ENCODE peak calls at places on chromosomes 6 and 20, in eight cellular contexts. One of them, this sample, is unnamed.

GRCh38 chr6:2942916-2943563 is 28.3 kb downstream of the SERPINB6 start:
- DNase-seq in stimulated activated effector memory CD8-positive, alpha-beta T cell treated with anti-CD3 and anti-CD28 coated beads, Interleukin-12 subunit alpha, Interleukin-12 subunit beta, amount 100 ng/mL, for 72 hours: no peak
- DNase-seq in left colon: no peak
- DNase-seq in foreskin fibroblast: no peak
- DNase-seq in kidney tubule cell: no peak
- DNase-seq in substantia nigra: no peak
- DNase-seq in iPS DF 6.9: no peak
- DNase-seq in activated CD4-positive, alpha-beta T cell treated with anti-CD3 and anti-CD28 coated beads for 1 hour: no peak
- DNase-seq in this sample: peak; percentile 38

GRCh38 chr6:139752086-139752485 is 377.6 kb upstream of the CITED2 start:
- DNase-seq in stimulated activated effector memory CD8-positive, alpha-beta T cell treated with anti-CD3 and anti-CD28 coated beads, Interleukin-12 subunit alpha, Interleukin-12 subunit beta, amount 100 ng/mL, for 72 hours: no peak
- DNase-seq in left colon: no peak
- DNase-seq in foreskin fibroblast: no peak
- DNase-seq in kidney tubule cell: no peak
- DNase-seq in substantia nigra: no peak
- DNase-seq in iPS DF 6.9: no peak
- DNase-seq in activated CD4-positive, alpha-beta T cell treated with anti-CD3 and anti-CD28 coated beads for 1 hour: no peak
- DNase-seq in this sample: no peak

GRCh38 chr6:30942338-30943060 is 1.7 kb downstream of the MUCL3 start:
- DNase-seq in stimulated activated effector memory CD8-positive, alpha-beta T cell treated with anti-CD3 and anti-CD28 coated beads, Interleukin-12 subunit alpha, Interleukin-12 subunit beta, amount 100 ng/mL, for 72 hours: no peak
- DNase-seq in left colon: peak; percentile 75
- DNase-seq in foreskin fibroblast: peak; percentile 63
- DNase-seq in kidney tubule cell: peak; percentile 92
- DNase-seq in substantia nigra: no peak
- DNase-seq in iPS DF 6.9: peak; percentile 89
- DNase-seq in activated CD4-positive, alpha-beta T cell treated with anti-CD3 and anti-CD28 coated beads for 1 hour: no peak
- DNase-seq in this sample: peak; percentile 83

GRCh38 chr6:49744259-49744658 is at the start of gene CRISP3:
- DNase-seq in stimulated activated effector memory CD8-positive, alpha-beta T cell treated with anti-CD3 and anti-CD28 coated beads, Interleukin-12 subunit alpha, Interleukin-12 subunit beta, amount 100 ng/mL, for 72 hours: no peak
- DNase-seq in left colon: no peak
- DNase-seq in foreskin fibroblast: no peak
- DNase-seq in kidney tubule cell: no peak
- DNase-seq in substantia nigra: no peak
- DNase-seq in iPS DF 6.9: no peak
- DNase-seq in activated CD4-positive, alpha-beta T cell treated with anti-CD3 and anti-CD28 coated beads for 1 hour: no peak
- DNase-seq in this sample: no peak

GRCh38 chr6:136108591-136108990 is 141.5 kb downstream of the MTFR2 start:
- DNase-seq in stimulated activated effector memory CD8-positive, alpha-beta T cell treated with anti-CD3 and anti-CD28 coated beads, Interleukin-12 subunit alpha, Interleukin-12 subunit beta, amount 100 ng/mL, for 72 hours: no peak
- DNase-seq in left colon: no peak
- DNase-seq in foreskin fibroblast: no peak
- DNase-seq in kidney tubule cell: no peak
- DNase-seq in substantia nigra: no peak
- DNase-seq in iPS DF 6.9: no peak
- DNase-seq in activated CD4-positive, alpha-beta T cell treated with anti-CD3 and anti-CD28 coated beads for 1 hour: no peak
- DNase-seq in this sample: no peak

GRCh38 chr20:645318-646106 is 7.5 kb downstream of the SRXN1 start:
- DNase-seq in stimulated activated effector memory CD8-positive, alpha-beta T cell treated with anti-CD3 and anti-CD28 coated beads, Interleukin-12 subunit alpha, Interleukin-12 subunit beta, amount 100 ng/mL, for 72 hours: peak; percentile 81
- DNase-seq in left colon: no peak
- DNase-seq in foreskin fibroblast: peak; percentile 40
- DNase-seq in kidney tubule cell: peak; percentile 70
- DNase-seq in substantia nigra: peak; percentile 55
- DNase-seq in iPS DF 6.9: peak; percentile 82
- DNase-seq in activated CD4-positive, alpha-beta T cell treated with anti-CD3 and anti-CD28 coated beads for 1 hour: peak; percentile 40
- DNase-seq in this sample: peak; percentile 96

GRCh38 chr6:163588211-163588919 is 173.8 kb downstream of the QKI start:
- DNase-seq in stimulated activated effector memory CD8-positive, alpha-beta T cell treated with anti-CD3 and anti-CD28 coated beads, Interleukin-12 subunit alpha, Interleukin-12 subunit beta, amount 100 ng/mL, for 72 hours: no peak
- DNase-seq in left colon: no peak
- DNase-seq in foreskin fibroblast: peak; percentile 85
- DNase-seq in kidney tubule cell: no peak
- DNase-seq in substantia nigra: no peak
- DNase-seq in iPS DF 6.9: no peak
- DNase-seq in activated CD4-positive, alpha-beta T cell treated with anti-CD3 and anti-CD28 coated beads for 1 hour: no peak
- DNase-seq in this sample: no peak

GRCh38 chr6:150377211-150377781 is 8.5 kb downstream of the IYD start:
- DNase-seq in stimulated activated effector memory CD8-positive, alpha-beta T cell treated with anti-CD3 and anti-CD28 coated beads, Interleukin-12 subunit alpha, Interleukin-12 subunit beta, amount 100 ng/mL, for 72 hours: no peak
- DNase-seq in left colon: no peak
- DNase-seq in foreskin fibroblast: no peak
- DNase-seq in kidney tubule cell: peak; percentile 93
- DNase-seq in substantia nigra: peak; percentile 33
- DNase-seq in iPS DF 6.9: no peak
- DNase-seq in activated CD4-positive, alpha-beta T cell treated with anti-CD3 and anti-CD28 coated beads for 1 hour: no peak
- DNase-seq in this sample: no peak

GRCh38 chr20:57627972-57628650 is 7.9 kb upstream of the ZBP1 start:
- DNase-seq in stimulated activated effector memory CD8-positive, alpha-beta T cell treated with anti-CD3 and anti-CD28 coated beads, Interleukin-12 subunit alpha, Interleukin-12 subunit beta, amount 100 ng/mL, for 72 hours: no peak
- DNase-seq in left colon: no peak
- DNase-seq in foreskin fibroblast: peak; percentile 64
- DNase-seq in kidney tubule cell: no peak
- DNase-seq in substantia nigra: no peak
- DNase-seq in iPS DF 6.9: no peak
- DNase-seq in activated CD4-positive, alpha-beta T cell treated with anti-CD3 and anti-CD28 coated beads for 1 hour: no peak
- DNase-seq in this sample: no peak

GRCh38 chr6:105178636-105179035 is 1.2 kb downstream of the POPDC3 start:
- DNase-seq in stimulated activated effector memory CD8-positive, alpha-beta T cell treated with anti-CD3 and anti-CD28 coated beads, Interleukin-12 subunit alpha, Interleukin-12 subunit beta, amount 100 ng/mL, for 72 hours: no peak
- DNase-seq in left colon: no peak
- DNase-seq in foreskin fibroblast: no peak
- DNase-seq in kidney tubule cell: no peak
- DNase-seq in substantia nigra: no peak
- DNase-seq in iPS DF 6.9: no peak
- DNase-seq in activated CD4-positive, alpha-beta T cell treated with anti-CD3 and anti-CD28 coated beads for 1 hour: no peak
- DNase-seq in this sample: no peak

GRCh38 chr6:118680452-118681095 is 29.2 kb upstream of the CEP85L start:
- DNase-seq in stimulated activated effector memory CD8-positive, alpha-beta T cell treated with anti-CD3 and anti-CD28 coated beads, Interleukin-12 subunit alpha, Interleukin-12 subunit beta, amount 100 ng/mL, for 72 hours: no peak
- DNase-seq in left colon: no peak
- DNase-seq in foreskin fibroblast: no peak
- DNase-seq in kidney tubule cell: no peak
- DNase-seq in substantia nigra: peak; percentile 13
- DNase-seq in iPS DF 6.9: no peak
- DNase-seq in activated CD4-positive, alpha-beta T cell treated with anti-CD3 and anti-CD28 coated beads for 1 hour: no peak
- DNase-seq in this sample: no peak

GRCh38 chr6:487956-488355 is 96.4 kb downstream of the IRF4 start:
- DNase-seq in stimulated activated effector memory CD8-positive, alpha-beta T cell treated with anti-CD3 and anti-CD28 coated beads, Interleukin-12 subunit alpha, Interleukin-12 subunit beta, amount 100 ng/mL, for 72 hours: no peak
- DNase-seq in left colon: no peak
- DNase-seq in foreskin fibroblast: no peak
- DNase-seq in kidney tubule cell: no peak
- DNase-seq in substantia nigra: peak; percentile 89
- DNase-seq in iPS DF 6.9: no peak
- DNase-seq in activated CD4-positive, alpha-beta T cell treated with anti-CD3 and anti-CD28 coated beads for 1 hour: no peak
- DNase-seq in this sample: no peak

GRCh38 chr20:38630727-38631126 is 29.1 kb downstream of the ARHGAP40 start:
- DNase-seq in stimulated activated effector memory CD8-positive, alpha-beta T cell treated with anti-CD3 and anti-CD28 coated beads, Interleukin-12 subunit alpha, Interleukin-12 subunit beta, amount 100 ng/mL, for 72 hours: no peak
- DNase-seq in left colon: no peak
- DNase-seq in foreskin fibroblast: no peak
- DNase-seq in kidney tubule cell: no peak
- DNase-seq in substantia nigra: no peak
- DNase-seq in iPS DF 6.9: no peak
- DNase-seq in activated CD4-positive, alpha-beta T cell treated with anti-CD3 and anti-CD28 coated beads for 1 hour: no peak
- DNase-seq in this sample: no peak

GRCh38 chr6:39904946-39905639 is 29.2 kb downstream of the MOCS1 start:
- DNase-seq in stimulated activated effector memory CD8-positive, alpha-beta T cell treated with anti-CD3 and anti-CD28 coated beads, Interleukin-12 subunit alpha, Interleukin-12 subunit beta, amount 100 ng/mL, for 72 hours: no peak
- DNase-seq in left colon: no peak
- DNase-seq in foreskin fibroblast: no peak
- DNase-seq in kidney tubule cell: no peak
- DNase-seq in substantia nigra: no peak
- DNase-seq in iPS DF 6.9: no peak
- DNase-seq in activated CD4-positive, alpha-beta T cell treated with anti-CD3 and anti-CD28 coated beads for 1 hour: no peak
- DNase-seq in this sample: no peak

GRCh38 chr6:168450921-168451320 is 9.9 kb downstream of the SMOC2 start:
- DNase-seq in stimulated activated effector memory CD8-positive, alpha-beta T cell treated with anti-CD3 and anti-CD28 coated beads, Interleukin-12 subunit alpha, Interleukin-12 subunit beta, amount 100 ng/mL, for 72 hours: no peak
- DNase-seq in left colon: no peak
- DNase-seq in foreskin fibroblast: no peak
- DNase-seq in kidney tubule cell: no peak
- DNase-seq in substantia nigra: no peak
- DNase-seq in iPS DF 6.9: no peak
- DNase-seq in activated CD4-positive, alpha-beta T cell treated with anti-CD3 and anti-CD28 coated beads for 1 hour: no peak
- DNase-seq in this sample: no peak